ENCODE peak calls at places on chromosome 22, in nine cellular contexts. G, E, Q, I, L, P, C, V and R are unnamed samples.

GRCh38 chr22:31162015-31162765 is 2.2 kb downstream of the RNF185 start:
- DNase-seq in I (no peak), Q (no peak), P (peak), C (no peak), V (no peak), E (no peak), L (no peak), G (no peak), R (peak)

GRCh38 chr22:21628386-21629261 is 1.2 kb downstream of the YDJC start:
- DNase-seq in V (no peak), P (no peak), Q (no peak), G (no peak), L (no peak), I (no peak), E (no peak), C (no peak), R (no peak)

GRCh38 chr22:45329536-45329936 is 19.8 kb downstream of the FAM118A start:
- DNase-seq in Q (no peak), V (no peak), C (no peak), E (no peak), I (no peak), P (no peak), G (no peak), L (no peak), R (peak)

GRCh38 chr22:30044369-30044768 is 35.9 kb upstream of the HORMAD2 start:
- DNase-seq in L (no peak), I (no peak), E (no peak), C (peak), P (peak), Q (peak), G (no peak), V (no peak), R (no peak)

GRCh38 chr22:26681395-26681821 is 24.0 kb downstream of the MIAT start:
- DNase-seq in L (no peak), G (no peak), I (no peak), Q (peak), C (no peak), P (peak), V (no peak), E (peak), R (no peak)

GRCh38 chr22:34454598-34454997 is 534.3 kb upstream of the LARGE1 start:
- DNase-seq in C (no peak), Q (no peak), E (no peak), V (no peak), G (no peak), L (no peak), P (no peak), I (no peak), R (no peak)

GRCh38 chr22:19497245-19497644 is 17.5 kb downstream of the CDC45 start:
- DNase-seq in V (no peak), P (peak), C (no peak), I (no peak), L (no peak), E (no peak), Q (peak), G (no peak), R (no peak)

GRCh38 chr22:23781533-23781932 is 5.2 kb upstream of the SMARCB1 start:
- DNase-seq in V (no peak), L (no peak), C (no peak), G (no peak), E (no peak), P (peak), I (no peak), Q (peak), R (no peak)

GRCh38 chr22:39153220-39153860 is 860 bp upstream of the CBX7 start:
- DNase-seq in E (no peak), C (no peak), Q (no peak), I (no peak), P (no peak), G (no peak), L (no peak), V (no peak), R (no peak)

GRCh38 chr22:45218974-45219373 is 21.7 kb downstream of the KIAA0930 start:
- DNase-seq in C (no peak), P (no peak), V (peak), L (no peak), E (no peak), G (peak), Q (no peak), I (no peak), R (no peak)

GRCh38 chr22:37284807-37285355 is 2.6 kb downstream of the CYTH4 start:
- DNase-seq in E (no peak), Q (no peak), I (peak), V (no peak), L (no peak), C (no peak), G (no peak), P (no peak), R (peak)

GRCh38 chr22:48491451-48491941 is 1336.2 kb downstream of the BRD1 start:
- DNase-seq in G (no peak), P (no peak), L (no peak), I (no peak), Q (no peak), C (no peak), V (no peak), E (no peak), R (peak)

GRCh38 chr22:37121887-37122591 is 12.5 kb upstream of the TMPRSS6 start:
- DNase-seq in C (no peak), P (peak), Q (peak), I (peak), L (peak), G (peak), E (no peak), V (peak), R (no peak)

GRCh38 chr22:43331698-43332097 is 11.5 kb downstream of the SCUBE1 start:
- DNase-seq in C (no peak), E (no peak), G (no peak), Q (no peak), V (no peak), I (no peak), L (no peak), P (no peak), R (no peak)

GRCh38 chr22:39292561-39293074 is 26.8 kb downstream of the RPL3 start:
- DNase-seq in C (peak), E (peak), V (no peak), I (no peak), L (no peak), P (peak), Q (peak), G (no peak), R (peak)

GRCh38 chr22:18146389-18146753 is 3.6 kb upstream of the USP18 start:
- DNase-seq in I (no peak), P (no peak), G (no peak), V (no peak), Q (no peak), L (no peak), C (no peak), E (no peak), R (no peak)

GRCh38 chr22:24482586-24482985 is 12.5 kb upstream of the UPB1 start:
- DNase-seq in E (no peak), I (no peak), C (no peak), L (no peak), Q (peak), V (no peak), P (peak), G (no peak), R (no peak)

GRCh38 chr22:46233231-46233630 is 16.9 kb downstream of the CDPF1 start:
- DNase-seq in I (no peak), L (no peak), Q (peak), V (no peak), P (peak), C (peak), E (no peak), G (no peak), R (no peak)

GRCh38 chr22:46730568-46731245 is 7.3 kb downstream of the CERK start:
- DNase-seq in P (no peak), C (no peak), G (no peak), V (no peak), I (no peak), L (no peak), E (no peak), Q (no peak), R (no peak)

GRCh38 chr22:47460870-47461269 is 698.4 kb downstream of the TBC1D22A start:
- DNase-seq in G (no peak), I (no peak), P (no peak), V (no peak), C (no peak), L (no peak), E (no peak), Q (no peak), R (no peak)

GRCh38 chr22:20219667-20220628 is 48.2 kb downstream of the RTN4R start:
- DNase-seq in G (no peak), Q (no peak), V (no peak), E (no peak), C (no peak), L (no peak), P (no peak), I (no peak), R (no peak)

GRCh38 chr22:27196483-27196882 is 539.1 kb downstream of the MIAT start:
- DNase-seq in V (no peak), Q (no peak), L (no peak), I (no peak), G (no peak), C (no peak), P (no peak), E (no peak), R (no peak)

GRCh38 chr22:25696763-25697710 is 45.0 kb upstream of the MYO18B start:
- DNase-seq in E (no peak), G (no peak), L (no peak), I (no peak), C (no peak), V (no peak), P (no peak), Q (no peak), R (no peak)

GRCh38 chr22:46484861-46485595 is 52.4 kb downstream of the CELSR1 start:
- DNase-seq in C (peak), L (no peak), Q (peak), V (no peak), I (no peak), G (no peak), P (no peak), E (no peak), R (no peak)

GRCh38 chr22:49765951-49766350 is 61.7 kb downstream of the BRD1 start:
- DNase-seq in L (no peak), Q (no peak), I (no peak), E (no peak), G (no peak), V (no peak), C (no peak), P (no peak), R (peak)

GRCh38 chr22:37334859-37335818 is 52.8 kb downstream of the CYTH4 start:
- DNase-seq in L (no peak), V (no peak), C (no peak), E (peak), G (no peak), Q (no peak), I (no peak), P (peak), R (no peak)

GRCh38 chr22:43652845-43653244 is 159.3 kb downstream of the EFCAB6 start:
- DNase-seq in G (no peak), E (no peak), C (no peak), Q (no peak), V (no peak), I (no peak), L (no peak), P (no peak), R (no peak)

GRCh38 chr22:23685205-23685784 is 5.5 kb upstream of the RGL4 start:
- DNase-seq in G (no peak), Q (no peak), I (no peak), L (no peak), P (peak), V (no peak), C (no peak), E (no peak), R (peak)